ENCODE peak calls at places on chromosomes 11 and 22, in seven cellular contexts. G is uterus, R is epithelial cell of esophagus, I is Caco-2, U is left ventricle myocardium inferior, X is endothelial cell, S is IMR-90. Q is an unnamed sample.

GRCh38 chr11:99979052-99979451 is 708.0 kb upstream of the ARHGAP42 start:
- DNase-seq in G (no peak), R (no peak), I (no peak), U (no peak), X (no peak), S (no peak), Q (no peak)

GRCh38 chr11:69642549-69642912 is 1.6 kb downstream of the CCND1 start:
- DNase-seq in G (no peak), R (no peak), I (peak; percentile 49), U (peak; percentile 38), X (peak; percentile 35), S (no peak), Q (no peak)

GRCh38 chr11:113470233-113470632 is 5.0 kb downstream of the DRD2 start:
- DNase-seq in G (no peak), R (no peak), I (no peak), U (no peak), X (no peak), S (no peak), Q (no peak)

GRCh38 chr11:32105871-32106312 is 15.0 kb downstream of the RCN1 start:
- DNase-seq in G (no peak), R (no peak), I (no peak), U (no peak), X (no peak), S (no peak), Q (no peak)

GRCh38 chr22:47102648-47103047 is 340.2 kb downstream of the TBC1D22A start:
- DNase-seq in G (no peak), R (no peak), I (peak; percentile 88), U (no peak), X (no peak), S (peak; percentile 12), Q (no peak)

GRCh38 chr11:4695442-4695841 is 2.2 kb downstream of the OR51E2 start:
- DNase-seq in G (no peak), R (no peak), I (no peak), U (no peak), X (no peak), S (peak; percentile 52), Q (no peak)

GRCh38 chr11:64803163-64803845 is at the start of gene MAP4K2:
- DNase-seq in G (peak; percentile 91), R (peak; percentile 84), I (peak; percentile 96), U (peak; percentile 91), X (peak; percentile 94), S (peak; percentile 68), Q (peak; percentile 73)

GRCh38 chr22:47374901-47375575 is 612.6 kb downstream of the TBC1D22A start:
- DNase-seq in G (no peak), R (no peak), I (no peak), U (no peak), X (no peak), S (no peak), Q (no peak)

GRCh38 chr11:12174145-12175143 is 64.1 kb downstream of the MICAL2 start:
- DNase-seq in G (no peak), R (peak; percentile 78), I (no peak), U (no peak), X (no peak), S (peak; percentile 81), Q (peak; percentile 77)

GRCh38 chr11:59545179-59546020 is 34.1 kb downstream of the OR4D9 start:
- DNase-seq in G (no peak), R (peak; percentile 86), I (no peak), U (no peak), X (no peak), S (peak; percentile 44), Q (no peak)

GRCh38 chr11:119416606-119417580 is 6.1 kb downstream of the THY1 start:
- DNase-seq in G (peak; percentile 43), R (peak; percentile 27), I (no peak), U (no peak), X (no peak), S (peak; percentile 59), Q (peak; percentile 58)

GRCh38 chr11:1674194-1674878 is 22.7 kb upstream of the KRTAP5-6 start:
- DNase-seq in G (peak; percentile 11), R (no peak), I (peak; percentile 52), U (no peak), X (no peak), S (no peak), Q (no peak)

GRCh38 chr11:1504164-1504563 is 17.6 kb upstream of the MOB2 start:
- DNase-seq in G (no peak), R (no peak), I (no peak), U (peak; percentile 5), X (no peak), S (no peak), Q (no peak)

GRCh38 chr22:33380789-33381530 is 322.8 kb upstream of the SYN3 start:
- DNase-seq in G (no peak), R (peak; percentile 1), I (no peak), U (no peak), X (no peak), S (peak; percentile 95), Q (peak; percentile 67)

GRCh38 chr22:19503367-19503766 is 20.8 kb downstream of the CLDN5 start:
- DNase-seq in G (no peak), R (no peak), I (no peak), U (no peak), X (no peak), S (no peak), Q (no peak)

GRCh38 chr11:126502982-126503381 is 147.5 kb downstream of the ST3GAL4 start:
- DNase-seq in G (no peak), R (no peak), I (no peak), U (no peak), X (no peak), S (no peak), Q (no peak)

GRCh38 chr22:44918166-44918924 is 91.5 kb downstream of the PHF21B start:
- DNase-seq in G (no peak), R (no peak), I (no peak), U (peak; percentile 6), X (no peak), S (no peak), Q (no peak)

GRCh38 chr11:78022397-78023396 is at the start of gene KCTD14:
- DNase-seq in G (peak; percentile 38), R (peak; percentile 29), I (peak; percentile 67), U (no peak), X (peak; percentile 37), S (no peak), Q (no peak)

GRCh38 chr11:10601722-10602281 is 33.3 kb upstream of the LYVE1 start:
- DNase-seq in G (no peak), R (no peak), I (no peak), U (peak; percentile 47), X (no peak), S (no peak), Q (no peak)

GRCh38 chr22:33381531-33382406 is 323.6 kb upstream of the SYN3 start:
- DNase-seq in G (no peak), R (no peak), I (peak; percentile 25), U (no peak), X (no peak), S (no peak), Q (no peak)

GRCh38 chr22:30453731-30454510 is 17.9 kb downstream of the SEC14L3 start:
- DNase-seq in G (no peak), R (no peak), I (no peak), U (no peak), X (peak; percentile 30), S (no peak), Q (no peak)

GRCh38 chr11:24622262-24622661 is 125.4 kb downstream of the LUZP2 start:
- DNase-seq in G (no peak), R (no peak), I (no peak), U (no peak), X (no peak), S (no peak), Q (no peak)

GRCh38 chr11:24619900-24620299 is 123.0 kb downstream of the LUZP2 start:
- DNase-seq in G (no peak), R (no peak), I (no peak), U (no peak), X (no peak), S (no peak), Q (no peak)

GRCh38 chr11:24623121-24623520 is 126.3 kb downstream of the LUZP2 start:
- DNase-seq in G (no peak), R (no peak), I (no peak), U (no peak), X (no peak), S (peak; percentile 57), Q (no peak)

DNA sequence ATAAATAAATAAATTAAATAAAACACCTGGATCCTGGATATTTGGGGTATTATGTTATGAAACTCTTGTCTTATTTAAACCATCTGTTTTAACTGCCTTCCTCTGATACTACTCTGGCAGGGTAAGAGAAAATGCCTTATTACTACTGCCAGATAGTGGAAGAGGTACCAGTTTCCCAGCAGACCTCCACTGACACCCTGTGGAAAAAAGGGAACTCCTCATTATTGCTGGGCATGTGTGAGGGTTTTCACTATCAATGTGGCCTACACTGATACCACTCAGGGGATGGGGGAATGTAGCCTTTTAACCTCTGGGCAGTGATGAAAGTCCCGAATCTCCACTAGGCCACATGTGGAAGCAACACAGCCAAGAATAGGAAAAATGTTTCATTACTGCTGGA is 121.0 kb downstream of the LUZP2 start:
- DNase-seq in G (no peak), R (peak; percentile 1), I (peak; percentile 13), U (no peak), X (no peak), S (no peak), Q (no peak)
- TF ChIP-seq CTCF in G (no peak), R (peak; percentile 16), I (peak; percentile 22), U (no peak), X (no peak), S (no peak), Q (no peak)

GRCh38 chr11:38723361-38723760 is 2125.3 kb upstream of the RAG2 start:
- DNase-seq in G (no peak), R (no peak), I (no peak), U (no peak), X (no peak), S (no peak), Q (no peak)
- TF ChIP-seq CTCF in G (no peak), R (no peak), I (no peak), U (no peak), X (no peak), S (no peak), Q (no peak)

DNA sequence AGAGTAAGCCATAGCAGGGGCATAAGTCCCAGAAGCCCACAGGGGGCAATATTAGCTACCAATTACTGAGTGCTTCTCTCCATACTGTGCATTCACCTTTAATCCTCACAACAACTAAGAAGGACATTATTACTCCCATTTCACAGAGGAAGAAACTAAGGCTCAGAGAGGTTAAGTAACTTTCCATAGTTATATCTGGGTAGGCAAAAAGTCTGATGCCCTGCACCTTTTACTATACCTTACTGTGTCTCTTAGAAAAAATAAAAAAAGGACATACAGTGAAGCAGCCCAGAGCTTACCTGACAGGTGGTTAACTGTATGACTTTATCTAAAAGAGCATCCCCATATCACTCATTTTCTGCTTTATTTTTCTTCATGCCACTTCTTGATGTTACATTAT is 2.6 kb downstream of the SERGEF start:
- DNase-seq in G (no peak), R (no peak), I (no peak), U (no peak), X (no peak), S (no peak), Q (no peak)
- TF ChIP-seq CTCF in G (no peak), R (no peak), I (no peak), U (no peak), X (no peak), S (peak; percentile 2), Q (no peak)

GRCh38 chr22:16781764-16782329 is 43.4 kb downstream of the XKR3 start:
- DNase-seq in G (no peak), R (no peak), I (no peak), U (no peak), X (no peak), S (no peak), Q (no peak)

GRCh38 chr22:16783453-16783852 is 41.8 kb downstream of the XKR3 start:
- DNase-seq in G (no peak), R (no peak), I (no peak), U (no peak), X (no peak), S (no peak), Q (no peak)

GRCh38 chr22:16781074-16781763 is 44.0 kb downstream of the XKR3 start:
- DNase-seq in G (no peak), R (no peak), I (no peak), U (no peak), X (no peak), S (no peak), Q (no peak)

GRCh38 chr22:16783930-16784354 is 41.3 kb downstream of the XKR3 start:
- DNase-seq in G (no peak), R (no peak), I (peak; percentile 16), U (no peak), X (no peak), S (no peak), Q (no peak)
- TF ChIP-seq CTCF in G (no peak), R (peak; percentile 30), I (peak; percentile 39), U (peak; percentile 27), X (peak; percentile 59), S (no peak), Q (peak; percentile 59)

Q was measured in HFFc6.